ENCODE peak calls at places on chromosomes 4 and X, in four cellular contexts. One of them, this sample, is unnamed.

GRCh38 chr4:98617358-98618047 is 40.9 kb downstream of the TSPAN5 start:
- DNase-seq in GM12891: no peak
- DNase-seq in H1: no peak
- DNase-seq in HepG2: no peak
- DNase-seq in this sample: no peak

GRCh38 chr4:176805155-176805554 is 12.4 kb upstream of the VEGFC start:
- DNase-seq in GM12891: no peak
- DNase-seq in H1: no peak
- DNase-seq in HepG2: no peak
- DNase-seq in this sample: no peak

GRCh38 chr4:84394386-84394785 is 104.7 kb downstream of the NKX6-1 start:
- DNase-seq in GM12891: no peak
- DNase-seq in H1: no peak
- DNase-seq in HepG2: no peak
- DNase-seq in this sample: no peak

GRCh38 chrX:55636109-55636508 is 12.9 kb downstream of the FOXR2 start:
- DNase-seq in GM12891: no peak
- DNase-seq in H1: no peak
- DNase-seq in HepG2: no peak
- DNase-seq in this sample: no peak

GRCh38 chr4:103008875-103009729 is 10.4 kb downstream of the SLC9B1 start:
- DNase-seq in GM12891: no peak
- DNase-seq in H1: no peak
- DNase-seq in HepG2: peak; percentile 72
- DNase-seq in this sample: peak; percentile 12

GRCh38 chr4:184815046-184815877 is 10.5 kb downstream of the ACSL1 start:
- DNase-seq in GM12891: no peak
- DNase-seq in H1: no peak
- DNase-seq in HepG2: peak; percentile 74
- DNase-seq in this sample: peak; percentile 56

GRCh38 chr4:117783716-117784115 is 250.6 kb upstream of the NDST3 start:
- DNase-seq in GM12891: no peak
- DNase-seq in H1: no peak
- DNase-seq in HepG2: no peak
- DNase-seq in this sample: no peak

GRCh38 chrX:143121471-143121870 is 95.7 kb downstream of the SPANXN4 start:
- DNase-seq in GM12891: no peak
- DNase-seq in H1: no peak
- DNase-seq in HepG2: no peak
- DNase-seq in this sample: no peak

GRCh38 chr4:46844325-46844917 is 64.6 kb downstream of the COX7B2 start:
- DNase-seq in GM12891: no peak
- DNase-seq in H1: no peak
- DNase-seq in HepG2: peak; percentile 50
- DNase-seq in this sample: peak; percentile 0

GRCh38 chr4:110631582-110632505 is 9.0 kb upstream of the PITX2 start:
- DNase-seq in GM12891: peak; percentile 81
- DNase-seq in H1: peak; percentile 89
- DNase-seq in HepG2: peak; percentile 54
- DNase-seq in this sample: peak; percentile 59

GRCh38 chr4:39305902-39306677 is 60.1 kb downstream of the RFC1 start:
- DNase-seq in GM12891: no peak
- DNase-seq in H1: no peak
- DNase-seq in HepG2: no peak
- DNase-seq in this sample: no peak

GRCh38 chr4:17272154-17272553 is 239.7 kb downstream of the QDPR start:
- DNase-seq in GM12891: no peak
- DNase-seq in H1: no peak
- DNase-seq in HepG2: no peak
- DNase-seq in this sample: no peak

GRCh38 chr4:189278559-189279165 is 662.0 kb upstream of the FRG1 start:
- DNase-seq in GM12891: no peak
- DNase-seq in H1: no peak
- DNase-seq in HepG2: no peak
- DNase-seq in this sample: no peak

GRCh38 chr4:182548156-182548555 is 305.0 kb downstream of the TENM3 start:
- DNase-seq in GM12891: no peak
- DNase-seq in H1: no peak
- DNase-seq in HepG2: no peak
- DNase-seq in this sample: no peak

GRCh38 chrX:24294619-24295018 is 19.2 kb downstream of the SUPT20HL2 start:
- DNase-seq in GM12891: no peak
- DNase-seq in H1: peak; percentile 57
- DNase-seq in HepG2: no peak
- DNase-seq in this sample: no peak

GRCh38 chrX:133523526-133523925 is 108.2 kb upstream of the GPC4 start:
- DNase-seq in GM12891: no peak
- DNase-seq in H1: no peak
- DNase-seq in HepG2: no peak
- DNase-seq in this sample: no peak

GRCh38 chr4:168220893-168221292 is 97.7 kb downstream of the DDX60 start:
- DNase-seq in GM12891: no peak
- DNase-seq in H1: no peak
- DNase-seq in HepG2: no peak
- DNase-seq in this sample: no peak

GRCh38 chrX:150205011-150205410 is 158.1 kb upstream of the MAMLD1 start:
- DNase-seq in GM12891: no peak
- DNase-seq in H1: no peak
- DNase-seq in HepG2: no peak
- DNase-seq in this sample: no peak

GRCh38 chr4:36394352-36394903 is 113.0 kb downstream of the DTHD1 start:
- DNase-seq in GM12891: no peak
- DNase-seq in H1: no peak
- DNase-seq in HepG2: peak; percentile 5
- DNase-seq in this sample: no peak

GRCh38 chr4:100722866-100723459 is 205.1 kb upstream of the EMCN start:
- DNase-seq in GM12891: no peak
- DNase-seq in H1: no peak
- DNase-seq in HepG2: no peak
- DNase-seq in this sample: no peak

GRCh38 chr4:167114416-167114971 is 119.8 kb downstream of the SPOCK3 start:
- DNase-seq in GM12891: no peak
- DNase-seq in H1: no peak
- DNase-seq in HepG2: no peak
- DNase-seq in this sample: no peak

GRCh38 chrX:104113237-104113965 is 1.1 kb downstream of the ZCCHC18 start:
- DNase-seq in GM12891: peak; percentile 14
- DNase-seq in H1: peak; percentile 49
- DNase-seq in HepG2: peak; percentile 2
- DNase-seq in this sample: no peak

GRCh38 chrX:40471965-40472648 is 108.7 kb upstream of the ATP6AP2 start:
- DNase-seq in GM12891: no peak
- DNase-seq in H1: peak; percentile 50
- DNase-seq in HepG2: peak; percentile 35
- DNase-seq in this sample: no peak

GRCh38 chrX:122572461-122572860 is 611.6 kb upstream of the GRIA3 start:
- DNase-seq in GM12891: no peak
- DNase-seq in H1: no peak
- DNase-seq in HepG2: no peak
- DNase-seq in this sample: no peak

GRCh38 chrX:106927023-106927422 is 6.8 kb downstream of the CLDN2 start:
- DNase-seq in GM12891: no peak
- DNase-seq in H1: no peak
- DNase-seq in HepG2: no peak
- DNase-seq in this sample: no peak

GRCh38 chr4:173855015-173855414 is 325.0 kb upstream of the HAND2 start:
- DNase-seq in GM12891: no peak
- DNase-seq in H1: no peak
- DNase-seq in HepG2: no peak
- DNase-seq in this sample: no peak

GRCh38 chr4:169116270-169116901 is 106.3 kb upstream of the CBR4 start:
- DNase-seq in GM12891: no peak
- DNase-seq in H1: no peak
- DNase-seq in HepG2: no peak
- DNase-seq in this sample: no peak

GRCh38 chr4:127574643-127575042 is 58.1 kb upstream of the INTU start:
- DNase-seq in GM12891: no peak
- DNase-seq in H1: no peak
- DNase-seq in HepG2: no peak
- DNase-seq in this sample: no peak

GRCh38 chr4:10239982-10240654 is 123.5 kb upstream of the WDR1 start:
- DNase-seq in GM12891: no peak
- DNase-seq in H1: no peak
- DNase-seq in HepG2: no peak
- DNase-seq in this sample: no peak

GRCh38 chr4:3257691-3258482 is 8.9 kb downstream of the MSANTD1 start:
- DNase-seq in GM12891: peak; percentile 50
- DNase-seq in H1: no peak
- DNase-seq in HepG2: no peak
- DNase-seq in this sample: peak; percentile 30

GRCh38 chr4:111209706-111210105 is 586.8 kb upstream of the PITX2 start:
- DNase-seq in GM12891: no peak
- DNase-seq in H1: no peak
- DNase-seq in HepG2: no peak
- DNase-seq in this sample: no peak

DNA sequence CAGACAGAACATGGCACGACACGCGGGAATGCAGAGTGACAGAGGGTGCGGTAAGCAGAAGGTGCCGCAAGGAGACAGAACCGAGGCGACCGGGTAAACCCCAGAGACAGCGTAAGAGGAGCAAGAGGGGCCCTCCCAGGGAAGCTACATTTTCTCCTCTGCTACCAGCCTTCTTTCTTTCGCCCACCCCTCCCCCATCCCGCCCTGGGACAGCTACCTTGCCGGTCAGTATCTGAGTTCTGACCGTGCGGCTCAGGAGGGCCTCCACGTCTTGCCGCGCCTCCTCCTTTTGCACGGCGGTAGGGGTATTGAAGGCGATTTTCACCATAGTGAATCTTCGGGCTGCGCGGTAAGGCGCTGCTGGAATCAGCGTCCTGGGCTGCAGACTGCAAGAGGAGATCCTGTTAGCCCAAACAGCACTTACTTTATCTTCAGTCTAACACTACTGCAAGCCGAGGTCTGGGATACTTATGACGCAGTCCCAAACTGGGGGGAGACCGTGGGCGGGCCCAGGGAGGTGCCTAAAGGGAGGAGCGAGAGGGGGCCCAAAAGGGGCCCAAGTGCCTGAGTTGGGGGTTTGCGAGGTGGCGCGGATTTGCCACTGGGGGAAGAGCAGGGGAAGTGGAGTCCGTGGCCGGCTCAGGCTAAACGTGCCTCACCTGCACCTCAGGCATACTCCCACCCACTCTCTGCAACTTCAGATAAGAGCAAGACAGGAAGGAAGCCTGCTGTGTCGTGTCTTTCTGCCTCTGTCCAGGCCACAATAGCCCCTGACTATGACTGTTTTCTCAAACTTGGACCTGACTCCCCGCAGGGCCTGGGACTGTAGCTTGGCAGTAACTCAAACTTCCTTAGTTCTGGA is at the start of gene ITM2A:
- DNase-seq in GM12891: no peak
- DNase-seq in H1: peak; percentile 53
- DNase-seq in HepG2: no peak
- DNase-seq in this sample: peak; percentile 8
- TF ChIP-seq POLR2AphosphoS5 in GM12891: no peak
- TF ChIP-seq POLR2AphosphoS5 in H1: no peak
- TF ChIP-seq POLR2AphosphoS5 in HepG2: no peak
- TF ChIP-seq POLR2AphosphoS5 in this sample: no peak

GRCh38 chr4:54392459-54392858 is 163.4 kb downstream of the PDGFRA start:
- DNase-seq in GM12891: no peak
- DNase-seq in H1: no peak
- DNase-seq in HepG2: no peak
- DNase-seq in this sample: no peak
- TF ChIP-seq TAF1 in GM12891: no peak
- TF ChIP-seq TAF1 in H1: no peak
- TF ChIP-seq TAF1 in HepG2: no peak
- TF ChIP-seq TAF1 in this sample: no peak

GRCh38 chr4:56183344-56183959 is 203.8 kb downstream of the AASDH start:
- DNase-seq in GM12891: peak; percentile 4
- DNase-seq in H1: no peak
- DNase-seq in HepG2: no peak
- DNase-seq in this sample: no peak

GRCh38 chr4:56186808-56187523 is 200.3 kb downstream of the AASDH start:
- DNase-seq in GM12891: no peak
- DNase-seq in H1: no peak
- DNase-seq in HepG2: no peak
- DNase-seq in this sample: no peak

GRCh38 chr4:56182356-56182755 is 204.9 kb downstream of the AASDH start:
- DNase-seq in GM12891: no peak
- DNase-seq in H1: no peak
- DNase-seq in HepG2: no peak
- DNase-seq in this sample: no peak

GRCh38 chr4:56184214-56184613 is 203.1 kb downstream of the AASDH start:
- DNase-seq in GM12891: no peak
- DNase-seq in H1: no peak
- DNase-seq in HepG2: no peak
- DNase-seq in this sample: no peak

GRCh38 chr4:56181140-56181950 is 205.9 kb downstream of the AASDH start:
- DNase-seq in GM12891: no peak
- DNase-seq in H1: no peak
- DNase-seq in HepG2: no peak
- DNase-seq in this sample: no peak
- TF ChIP-seq POLR2AphosphoS5 in GM12891: no peak
- TF ChIP-seq POLR2AphosphoS5 in H1: no peak
- TF ChIP-seq POLR2AphosphoS5 in HepG2: no peak
- TF ChIP-seq POLR2AphosphoS5 in this sample: no peak

DNA sequence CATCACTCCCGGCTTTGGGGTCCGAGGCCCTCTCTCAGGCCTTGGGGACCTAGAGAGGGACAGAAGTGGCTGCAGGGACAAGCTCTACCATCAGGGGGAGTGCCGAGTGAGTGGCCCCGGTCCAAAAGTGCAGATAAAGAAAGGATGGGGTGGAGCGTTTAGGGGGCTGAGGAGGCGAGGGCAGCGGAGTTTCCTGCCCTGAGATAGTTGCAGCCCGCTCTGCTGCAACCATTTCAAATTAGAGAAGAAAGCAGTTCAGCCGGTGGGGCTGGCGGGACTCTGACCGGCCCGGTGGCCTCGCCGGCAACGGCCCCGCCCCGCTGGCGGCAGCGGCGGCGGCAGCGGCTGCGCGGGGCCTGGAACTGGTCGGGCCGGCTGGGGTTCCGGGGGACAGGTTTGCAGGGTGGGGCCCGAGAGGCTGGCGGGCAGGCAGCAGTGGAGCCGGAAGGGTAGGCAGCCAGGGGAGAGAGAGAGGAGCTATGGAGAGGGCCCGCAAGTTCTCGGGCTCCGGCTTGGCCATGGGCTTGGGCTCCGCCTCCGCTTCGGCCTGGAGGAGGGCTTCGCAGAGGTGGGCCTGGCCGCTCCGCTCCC is 7.6 kb downstream of the DLG3 start:
- DNase-seq in GM12891: no peak
- DNase-seq in H1: peak; percentile 73
- DNase-seq in HepG2: peak; percentile 19
- DNase-seq in this sample: no peak
- TF ChIP-seq TAF1 in GM12891: no peak
- TF ChIP-seq TAF1 in H1: no peak
- TF ChIP-seq TAF1 in HepG2: no peak
- TF ChIP-seq TAF1 in this sample: no peak

This sample was measured in GM12892.